ENCODE peak calls at places on chromosomes 6 and 20, in ten cellular contexts. J, X, E, F, B, L, A, M, K and I are unnamed samples.

GRCh38 chr6:106194949-106195919 is 109.1 kb downstream of the PRDM1 start:
- DNase-seq in A (no peak), M (no peak), J (peak; percentile 80), F (no peak), B (no peak), L (no peak), X (no peak), E (no peak), K (no peak), I (no peak)

GRCh38 chr20:25587536-25587935 is 2.2 kb upstream of the NINL start:
- DNase-seq in E (no peak), F (no peak), B (no peak), X (no peak), M (no peak), J (no peak), A (no peak), K (no peak), L (no peak), I (no peak)

GRCh38 chr6:788058-788457 is 95.1 kb upstream of the EXOC2 start:
- DNase-seq in L (no peak), X (no peak), J (no peak), E (no peak), M (no peak), B (no peak), F (no peak), K (no peak), A (no peak), I (no peak)

GRCh38 chr20:47125553-47126373 is 230.7 kb downstream of the ZMYND8 start:
- DNase-seq in J (no peak), B (no peak), F (no peak), A (no peak), X (no peak), M (no peak), K (no peak), L (peak; percentile 44), E (no peak), I (no peak)

GRCh38 chr20:3740600-3741301 is 8.3 kb downstream of the HSPA12B start:
- DNase-seq in B (no peak), M (no peak), X (no peak), F (no peak), E (no peak), K (no peak), J (no peak), A (no peak), L (no peak), I (no peak)

GRCh38 chr6:145815351-145815772 is 767 bp upstream of the FBXO30 start:
- DNase-seq in B (no peak), F (peak; percentile 59), A (peak; percentile 18), J (no peak), K (peak; percentile 40), L (no peak), X (no peak), M (no peak), E (no peak), I (no peak)

GRCh38 chr6:17032595-17033591 is 69.0 kb upstream of the STMND1 start:
- DNase-seq in A (peak; percentile 95), L (peak; percentile 89), F (no peak), J (peak; percentile 84), B (no peak), M (no peak), E (no peak), X (no peak), K (peak; percentile 7), I (no peak)

GRCh38 chr20:40497781-40498691 is 191.0 kb downstream of the MAFB start:
- DNase-seq in X (peak; percentile 97), K (no peak), J (no peak), M (no peak), A (no peak), F (no peak), E (no peak), L (no peak), B (no peak), I (no peak)

GRCh38 chr20:3828798-3829197 is 8.5 kb downstream of the AP5S1 start:
- DNase-seq in E (no peak), J (no peak), F (no peak), A (no peak), B (no peak), M (no peak), L (no peak), K (no peak), X (peak; percentile 62), I (no peak)

GRCh38 chr6:154520280-154520679 is 9.8 kb upstream of the CNKSR3 start:
- DNase-seq in F (no peak), E (no peak), L (no peak), J (no peak), A (no peak), M (no peak), X (no peak), K (no peak), B (no peak), I (no peak)

GRCh38 chr6:127222418-127222817 is 44.2 kb upstream of the RNF146 start:
- DNase-seq in M (no peak), J (no peak), F (no peak), B (no peak), X (no peak), E (no peak), K (no peak), A (no peak), L (no peak), I (no peak)

GRCh38 chr6:42296614-42297013 is 79.0 kb upstream of the MRPS10 start:
- DNase-seq in X (no peak), K (no peak), L (no peak), A (no peak), F (no peak), E (no peak), J (no peak), M (no peak), B (no peak), I (no peak)

GRCh38 chr20:41664584-41664983 is 46.4 kb upstream of the CHD6 start:
- DNase-seq in B (no peak), J (peak; percentile 15), X (peak; percentile 5), A (no peak), E (no peak), L (no peak), K (no peak), M (no peak), F (no peak), I (no peak)

GRCh38 chr6:157557541-157557940 is 176.6 kb downstream of the ZDHHC14 start:
- DNase-seq in E (no peak), J (no peak), F (no peak), L (no peak), X (no peak), A (no peak), K (no peak), B (no peak), M (no peak), I (no peak)

GRCh38 chr6:89611666-89612065 is 26.9 kb downstream of the LYRM2 start:
- DNase-seq in A (peak; percentile 6), M (no peak), B (no peak), E (no peak), J (peak; percentile 9), X (no peak), L (no peak), F (no peak), K (no peak), I (no peak)

GRCh38 chr6:79605968-79606764 is 25.0 kb upstream of the SH3BGRL2 start:
- DNase-seq in E (no peak), X (no peak), L (no peak), B (no peak), M (no peak), J (peak; percentile 11), A (no peak), K (no peak), F (no peak), I (no peak)

GRCh38 chr6:136371117-136371696 is 81.6 kb upstream of the BCLAF1 start:
- DNase-seq in J (no peak), L (no peak), X (no peak), M (no peak), B (no peak), F (no peak), E (no peak), A (no peak), K (no peak), I (no peak)